ENCODE peak calls at places on chromosomes 3 and 15, in ten cellular contexts. One of them, this sample, is unnamed. For H3K9me3, the result is how much of the 10 kb centered on the place peaks cover.

GRCh38 chr3:126567696-126568438 is 9.1 kb upstream of the C3orf22 start:
- DNase-seq in HCT116: no peak
- DNase-seq in IMR-90: no peak
- DNase-seq in A549: peak
- DNase-seq in uterus: no peak
- DNase-seq in stomach: no peak
- DNase-seq in tibial nerve: no peak
- DNase-seq in heart left ventricle: no peak
- DNase-seq in sigmoid colon: no peak
- DNase-seq in Peyer's patch: no peak
- DNase-seq in this sample: no peak

GRCh38 chr15:73694419-73694818 is 10.2 kb downstream of the CD276 start:
- DNase-seq in HCT116: no peak
- DNase-seq in heart left ventricle: no peak
- DNase-seq in uterus: no peak
- DNase-seq in IMR-90: peak
- DNase-seq in Peyer's patch: no peak
- DNase-seq in tibial nerve: no peak
- DNase-seq in A549: no peak
- DNase-seq in sigmoid colon: peak
- DNase-seq in stomach: no peak
- DNase-seq in this sample: no peak

GRCh38 chr3:52310861-52311566 is 5.1 kb upstream of the DNAH1 start:
- DNase-seq in A549: no peak
- DNase-seq in HCT116: no peak
- DNase-seq in stomach: no peak
- DNase-seq in sigmoid colon: no peak
- DNase-seq in Peyer's patch: peak
- DNase-seq in uterus: no peak
- DNase-seq in tibial nerve: no peak
- DNase-seq in IMR-90: peak
- DNase-seq in heart left ventricle: no peak
- DNase-seq in this sample: no peak

GRCh38 chr15:101322849-101323477 is 27.9 kb upstream of the SNRPA1 start:
- DNase-seq in HCT116: no peak
- DNase-seq in stomach: no peak
- DNase-seq in Peyer's patch: no peak
- DNase-seq in A549: no peak
- DNase-seq in tibial nerve: no peak
- DNase-seq in sigmoid colon: no peak
- DNase-seq in IMR-90: no peak
- DNase-seq in uterus: no peak
- DNase-seq in heart left ventricle: no peak
- DNase-seq in this sample: no peak

GRCh38 chr3:153628591-153628990 is 466.6 kb downstream of the RAP2B start:
- DNase-seq in stomach: no peak
- DNase-seq in sigmoid colon: no peak
- DNase-seq in A549: no peak
- DNase-seq in IMR-90: no peak
- DNase-seq in heart left ventricle: peak
- DNase-seq in tibial nerve: no peak
- DNase-seq in Peyer's patch: no peak
- DNase-seq in HCT116: no peak
- DNase-seq in uterus: no peak
- DNase-seq in this sample: no peak

GRCh38 chr15:27743078-27743477 is 356.0 kb downstream of the OCA2 start:
- DNase-seq in A549: no peak
- DNase-seq in tibial nerve: no peak
- DNase-seq in heart left ventricle: no peak
- DNase-seq in sigmoid colon: no peak
- DNase-seq in Peyer's patch: no peak
- DNase-seq in IMR-90: no peak
- DNase-seq in uterus: no peak
- DNase-seq in stomach: no peak
- DNase-seq in HCT116: no peak
- DNase-seq in this sample: no peak

GRCh38 chr3:161781381-161781780 is 284.8 kb downstream of the OTOL1 start:
- DNase-seq in sigmoid colon: no peak
- DNase-seq in heart left ventricle: no peak
- DNase-seq in IMR-90: no peak
- DNase-seq in HCT116: no peak
- DNase-seq in A549: no peak
- DNase-seq in stomach: no peak
- DNase-seq in tibial nerve: no peak
- DNase-seq in uterus: no peak
- DNase-seq in Peyer's patch: no peak
- DNase-seq in this sample: no peak

GRCh38 chr3:27193056-27193455 is 176.1 kb downstream of the NEK10 start:
- DNase-seq in tibial nerve: no peak
- DNase-seq in A549: no peak
- DNase-seq in Peyer's patch: no peak
- DNase-seq in heart left ventricle: no peak
- DNase-seq in HCT116: no peak
- DNase-seq in uterus: no peak
- DNase-seq in sigmoid colon: no peak
- DNase-seq in IMR-90: no peak
- DNase-seq in stomach: no peak
- DNase-seq in this sample: no peak

GRCh38 chr3:107315136-107315535 is 62.1 kb upstream of the CCDC54 start:
- DNase-seq in IMR-90: peak
- DNase-seq in A549: no peak
- DNase-seq in stomach: no peak
- DNase-seq in heart left ventricle: no peak
- DNase-seq in HCT116: no peak
- DNase-seq in tibial nerve: no peak
- DNase-seq in sigmoid colon: no peak
- DNase-seq in uterus: no peak
- DNase-seq in Peyer's patch: no peak
- DNase-seq in this sample: no peak

GRCh38 chr3:33315826-33316225 is 38.6 kb downstream of the FBXL2 start:
- DNase-seq in IMR-90: peak
- DNase-seq in sigmoid colon: no peak
- DNase-seq in stomach: no peak
- DNase-seq in Peyer's patch: no peak
- DNase-seq in tibial nerve: no peak
- DNase-seq in heart left ventricle: no peak
- DNase-seq in uterus: no peak
- DNase-seq in A549: peak
- DNase-seq in HCT116: peak
- DNase-seq in this sample: no peak

GRCh38 chr15:70376929-70377691 is 279.4 kb upstream of the TLE3 start:
- DNase-seq in Peyer's patch: no peak
- DNase-seq in uterus: peak
- DNase-seq in sigmoid colon: peak
- DNase-seq in IMR-90: peak
- DNase-seq in tibial nerve: no peak
- DNase-seq in A549: no peak
- DNase-seq in HCT116: no peak
- DNase-seq in heart left ventricle: peak
- DNase-seq in stomach: peak
- DNase-seq in this sample: peak

GRCh38 chr15:89633585-89633984 is 21.7 kb downstream of the KIF7 start:
- DNase-seq in HCT116: no peak
- DNase-seq in heart left ventricle: no peak
- DNase-seq in tibial nerve: no peak
- DNase-seq in Peyer's patch: no peak
- DNase-seq in uterus: no peak
- DNase-seq in A549: no peak
- DNase-seq in IMR-90: no peak
- DNase-seq in sigmoid colon: no peak
- DNase-seq in stomach: peak
- DNase-seq in this sample: no peak

GRCh38 chr15:57865294-57865693 is 158.8 kb downstream of the POLR2M start:
- DNase-seq in IMR-90: no peak
- DNase-seq in Peyer's patch: no peak
- DNase-seq in stomach: no peak
- DNase-seq in tibial nerve: no peak
- DNase-seq in heart left ventricle: no peak
- DNase-seq in uterus: no peak
- DNase-seq in HCT116: no peak
- DNase-seq in sigmoid colon: no peak
- DNase-seq in A549: peak
- DNase-seq in this sample: peak

GRCh38 chr3:23981955-23982354 is 36.9 kb downstream of the NR1D2 start:
- DNase-seq in HCT116: no peak
- DNase-seq in tibial nerve: no peak
- DNase-seq in heart left ventricle: no peak
- DNase-seq in stomach: no peak
- DNase-seq in A549: no peak
- DNase-seq in Peyer's patch: no peak
- DNase-seq in sigmoid colon: no peak
- DNase-seq in IMR-90: no peak
- DNase-seq in uterus: no peak
- DNase-seq in this sample: no peak

GRCh38 chr3:185629554-185630181 is 43.6 kb downstream of the SENP2 start:
- DNase-seq in Peyer's patch: no peak
- DNase-seq in IMR-90: peak
- DNase-seq in uterus: no peak
- DNase-seq in sigmoid colon: no peak
- DNase-seq in stomach: no peak
- DNase-seq in HCT116: no peak
- DNase-seq in tibial nerve: no peak
- DNase-seq in A549: no peak
- DNase-seq in heart left ventricle: no peak
- DNase-seq in this sample: no peak
- TF ChIP-seq POLR2A in Peyer's patch: no peak
- TF ChIP-seq POLR2A in IMR-90: no peak
- TF ChIP-seq POLR2A in uterus: no peak
- TF ChIP-seq POLR2A in sigmoid colon: no peak
- TF ChIP-seq POLR2A in stomach: no peak
- TF ChIP-seq POLR2A in HCT116: no peak
- TF ChIP-seq POLR2A in tibial nerve: no peak
- TF ChIP-seq POLR2A in A549: no peak
- TF ChIP-seq POLR2A in heart left ventricle: no peak
- TF ChIP-seq POLR2A in this sample: no peak

GRCh38 chr3:69367586-69367985 is 18.3 kb downstream of the FRMD4B start:
- DNase-seq in A549: no peak
- DNase-seq in Peyer's patch: no peak
- DNase-seq in IMR-90: no peak
- DNase-seq in tibial nerve: no peak
- DNase-seq in stomach: no peak
- DNase-seq in heart left ventricle: no peak
- DNase-seq in uterus: no peak
- DNase-seq in sigmoid colon: no peak
- DNase-seq in HCT116: no peak
- DNase-seq in this sample: no peak

GRCh38 chr3:69368129-69368741 is 17.7 kb downstream of the FRMD4B start:
- DNase-seq in uterus: no peak
- DNase-seq in Peyer's patch: peak
- DNase-seq in HCT116: no peak
- DNase-seq in stomach: no peak
- DNase-seq in A549: no peak
- DNase-seq in heart left ventricle: no peak
- DNase-seq in tibial nerve: no peak
- DNase-seq in sigmoid colon: no peak
- DNase-seq in IMR-90: no peak
- DNase-seq in this sample: no peak

GRCh38 chr3:69370945-69371301 is 15.0 kb downstream of the FRMD4B start:
- DNase-seq in uterus: no peak
- DNase-seq in Peyer's patch: no peak
- DNase-seq in sigmoid colon: no peak
- DNase-seq in stomach: no peak
- DNase-seq in tibial nerve: no peak
- DNase-seq in IMR-90: no peak
- DNase-seq in A549: no peak
- DNase-seq in heart left ventricle: no peak
- DNase-seq in HCT116: no peak
- DNase-seq in this sample: no peak

GRCh38 chr3:69364354-69364753 is 21.5 kb downstream of the FRMD4B start:
- DNase-seq in A549: no peak
- DNase-seq in uterus: no peak
- DNase-seq in IMR-90: no peak
- DNase-seq in stomach: no peak
- DNase-seq in sigmoid colon: no peak
- DNase-seq in Peyer's patch: no peak
- DNase-seq in HCT116: no peak
- DNase-seq in heart left ventricle: no peak
- DNase-seq in tibial nerve: no peak
- DNase-seq in this sample: no peak

GRCh38 chr3:69370156-69370944 is 15.5 kb downstream of the FRMD4B start:
- DNase-seq in uterus: no peak
- DNase-seq in Peyer's patch: peak
- DNase-seq in A549: no peak
- DNase-seq in sigmoid colon: peak
- DNase-seq in tibial nerve: no peak
- DNase-seq in HCT116: no peak
- DNase-seq in IMR-90: no peak
- DNase-seq in heart left ventricle: peak
- DNase-seq in stomach: peak
- DNase-seq in this sample: peak
- H3K27ac ChIP-seq in uterus: peak
- H3K27ac ChIP-seq in Peyer's patch: peak
- H3K27ac ChIP-seq in A549: no peak
- H3K27ac ChIP-seq in sigmoid colon: peak
- H3K27ac ChIP-seq in tibial nerve: peak
- H3K27ac ChIP-seq in HCT116: no peak
- H3K27ac ChIP-seq in IMR-90: no peak
- H3K27ac ChIP-seq in heart left ventricle: peak
- H3K27ac ChIP-seq in stomach: no peak
- H3K27ac ChIP-seq in this sample: peak

GRCh38 chr15:25106209-25106608 is 151.4 kb downstream of the SNRPN start:
- DNase-seq in Peyer's patch: no peak
- DNase-seq in stomach: no peak
- DNase-seq in tibial nerve: no peak
- DNase-seq in sigmoid colon: no peak
- DNase-seq in HCT116: no peak
- DNase-seq in A549: no peak
- DNase-seq in heart left ventricle: no peak
- DNase-seq in uterus: no peak
- DNase-seq in IMR-90: no peak
- DNase-seq in this sample: no peak
- H3K9me3 ChIP-seq in Peyer's patch: under half
- H3K9me3 ChIP-seq in stomach: under half
- H3K9me3 ChIP-seq in tibial nerve: under half
- H3K9me3 ChIP-seq in sigmoid colon: under half
- H3K9me3 ChIP-seq in HCT116: under half
- H3K9me3 ChIP-seq in A549: under half
- H3K9me3 ChIP-seq in heart left ventricle: half or more
- H3K9me3 ChIP-seq in uterus: under half
- H3K9me3 ChIP-seq in IMR-90: under half
- H3K9me3 ChIP-seq in this sample: under half

GRCh38 chr15:40345867-40346578 is 4.8 kb upstream of the PHGR1 start:
- DNase-seq in sigmoid colon: peak
- DNase-seq in HCT116: no peak
- DNase-seq in tibial nerve: no peak
- DNase-seq in IMR-90: no peak
- DNase-seq in stomach: peak
- DNase-seq in heart left ventricle: no peak
- DNase-seq in uterus: no peak
- DNase-seq in Peyer's patch: no peak
- DNase-seq in A549: no peak
- DNase-seq in this sample: peak
- TF ChIP-seq POLR2A in sigmoid colon: peak
- TF ChIP-seq POLR2A in HCT116: no peak
- TF ChIP-seq POLR2A in tibial nerve: no peak
- TF ChIP-seq POLR2A in IMR-90: no peak
- TF ChIP-seq POLR2A in stomach: no peak
- TF ChIP-seq POLR2A in heart left ventricle: no peak
- TF ChIP-seq POLR2A in uterus: no peak
- TF ChIP-seq POLR2A in Peyer's patch: peak
- TF ChIP-seq POLR2A in A549: no peak
- TF ChIP-seq POLR2A in this sample: no peak

This sample was measured in thyroid gland.